ENCODE peak calls at places on chromosome 2, in eight cellular contexts. O is heart left ventricle, W is right lobe of liver, V is lower lobe of right lung, F is fibroblast of pulmonary artery, H is PC-3, J is HCT116, C is heart right ventricle. R is an unnamed sample.
A peak's percentile ranks its signal among the peaks of the same experiment; 100 is the strongest.

GRCh38 chr2:60172801-60173200 is 380.7 kb downstream of the BCL11A start:
- DNase-seq in O (no peak), W (no peak), V (no peak), F (no peak), H (no peak), J (no peak), C (no peak), R (no peak)

GRCh38 chr2:212536385-212537310 is 2.0 kb downstream of the ERBB4 start:
- DNase-seq in O (peak; percentile 51), W (no peak), V (no peak), F (no peak), H (no peak), J (no peak), C (peak; percentile 7), R (no peak)

GRCh38 chr2:216696751-216697560 is 1.6 kb upstream of the IGFBP5 start:
- DNase-seq in O (no peak), W (no peak), V (no peak), F (peak; percentile 53), H (peak; percentile 70), J (peak; percentile 48), C (no peak), R (no peak)

GRCh38 chr2:105329197-105329554 is 359 bp downstream of the TGFBRAP1 start:
- DNase-seq in O (no peak), W (no peak), V (peak; percentile 50), F (no peak), H (no peak), J (no peak), C (no peak), R (peak; percentile 36)

GRCh38 chr2:59395119-59395518 is 1154.0 kb upstream of the FANCL start:
- DNase-seq in O (no peak), W (no peak), V (no peak), F (no peak), H (no peak), J (no peak), C (no peak), R (no peak)

GRCh38 chr2:68466361-68466777 is 725 bp downstream of the FBXO48 start:
- DNase-seq in O (no peak), W (no peak), V (no peak), F (peak; percentile 61), H (peak; percentile 75), J (no peak), C (no peak), R (peak; percentile 21)

GRCh38 chr2:19409001-19409400 is 50.6 kb upstream of the OSR1 start:
- DNase-seq in O (no peak), W (no peak), V (no peak), F (peak; percentile 30), H (no peak), J (no peak), C (no peak), R (no peak)

GRCh38 chr2:73736378-73736777 is 767 bp downstream of the TPRKB start:
- DNase-seq in O (no peak), W (no peak), V (no peak), F (no peak), H (no peak), J (no peak), C (no peak), R (no peak)

GRCh38 chr2:106193491-106193976 is 567 bp downstream of the UXS1 start:
- DNase-seq in O (peak; percentile 67), W (peak; percentile 55), V (peak; percentile 65), F (no peak), H (no peak), J (no peak), C (peak; percentile 30), R (peak; percentile 49)

GRCh38 chr2:235031686-235032373 is 80.0 kb downstream of the SH3BP4 start:
- DNase-seq in O (peak; percentile 19), W (no peak), V (no peak), F (no peak), H (no peak), J (no peak), C (no peak), R (no peak)

GRCh38 chr2:73109796-73110540 is 2.8 kb downstream of the RAB11FIP5 start:
- DNase-seq in O (no peak), W (peak; percentile 37), V (no peak), F (no peak), H (no peak), J (no peak), C (no peak), R (no peak)

GRCh38 chr2:11822746-11823411 is 76.4 kb downstream of the LPIN1 start:
- DNase-seq in O (no peak), W (no peak), V (no peak), F (no peak), H (peak; percentile 63), J (no peak), C (no peak), R (no peak)

GRCh38 chr2:32009479-32010256 is 1.1 kb downstream of the MEMO1 start:
- DNase-seq in O (peak; percentile 76), W (peak; percentile 62), V (peak; percentile 67), F (peak; percentile 21), H (peak; percentile 23), J (no peak), C (peak; percentile 46), R (peak; percentile 66)

DNA sequence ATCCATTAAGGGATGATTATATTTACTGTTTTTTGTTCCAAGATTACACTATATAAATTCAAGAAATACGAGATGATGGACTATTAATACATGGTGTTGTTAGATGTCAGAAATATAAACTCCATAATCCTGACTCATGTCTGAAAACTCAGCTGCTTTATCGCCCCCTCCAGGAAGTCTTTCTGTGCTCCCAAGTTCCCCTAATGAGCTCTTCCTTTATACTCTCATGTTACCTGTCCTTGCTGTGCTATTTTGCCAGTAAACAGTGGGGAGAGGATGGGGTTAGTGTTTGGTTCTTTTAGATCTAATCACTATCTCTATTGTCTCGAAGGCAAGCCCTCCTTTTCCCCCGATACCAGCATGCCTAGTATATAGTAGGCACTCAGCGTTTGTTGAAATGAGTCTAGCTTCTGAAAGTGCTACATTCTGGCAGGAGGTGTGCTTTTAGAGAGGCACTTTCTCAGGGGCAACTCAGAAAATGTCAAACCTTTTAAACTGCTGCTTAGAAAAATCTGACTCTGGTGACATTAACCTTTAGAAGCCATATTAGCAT is 21.4 kb upstream of the BARD1 start:
- DNase-seq in O (no peak), W (no peak), V (no peak), F (peak; percentile 57), H (peak; percentile 52), J (no peak), C (no peak), R (no peak)
- TF ChIP-seq CTCF in O (peak; percentile 30), W (peak; percentile 47), V (peak; percentile 44), F (peak; percentile 65), H (peak; percentile 65), J (peak; percentile 43), C (peak; percentile 55), R (peak; percentile 8)

DNA sequence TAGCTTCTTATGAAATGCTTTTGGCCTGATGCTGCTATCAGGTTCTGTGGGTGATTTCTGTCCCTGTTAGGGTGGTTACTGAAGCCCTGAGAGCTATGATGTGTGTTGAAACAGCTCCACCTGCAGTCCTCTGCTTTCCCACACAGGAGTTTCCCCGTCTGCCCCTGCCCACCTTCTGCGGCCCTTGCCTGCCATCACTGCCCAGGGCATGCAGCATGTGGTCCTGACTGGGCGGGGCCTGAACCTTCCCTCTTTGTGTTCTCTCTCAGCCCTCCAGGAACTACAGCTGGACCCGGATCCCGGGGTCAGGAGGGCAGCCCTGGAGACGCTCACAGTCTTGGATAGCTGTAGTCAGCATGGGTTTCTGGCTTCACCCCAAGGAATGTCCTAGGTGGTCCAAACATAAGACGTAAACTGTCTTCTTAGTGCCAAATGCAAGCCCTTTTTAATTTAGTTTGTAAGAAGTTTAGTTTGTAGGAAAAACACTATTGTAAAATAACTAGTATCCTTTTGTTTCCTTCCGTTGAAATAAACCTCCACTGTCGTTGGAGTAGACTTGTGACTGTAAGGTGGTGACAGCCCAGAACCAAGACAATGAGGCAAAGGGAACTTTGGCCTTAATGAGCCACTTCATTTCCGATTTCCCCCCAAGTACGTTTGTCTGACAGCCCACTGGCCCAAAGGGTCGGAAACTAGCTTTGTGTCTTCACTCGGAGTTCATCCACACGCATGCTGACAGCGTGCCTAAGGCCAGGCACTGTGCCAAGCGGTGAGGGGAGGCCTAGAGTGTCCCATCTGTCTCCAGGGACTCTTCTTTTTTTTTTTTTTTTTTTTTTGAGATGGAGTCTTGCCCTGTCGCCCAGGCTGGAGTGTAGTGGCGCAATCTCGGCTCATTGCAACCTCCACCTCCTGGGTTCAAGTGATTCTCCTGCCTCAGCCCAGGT is 21.2 kb downstream of the HJURP start:
- DNase-seq in O (no peak), W (no peak), V (no peak), F (peak; percentile 78), H (peak; percentile 54), J (peak; percentile 7), C (no peak), R (peak; percentile 34)
- TF ChIP-seq CTCF in O (no peak), W (peak; percentile 46), V (no peak), F (peak; percentile 55), H (peak; percentile 60), J (no peak), C (no peak), R (no peak)

DNA sequence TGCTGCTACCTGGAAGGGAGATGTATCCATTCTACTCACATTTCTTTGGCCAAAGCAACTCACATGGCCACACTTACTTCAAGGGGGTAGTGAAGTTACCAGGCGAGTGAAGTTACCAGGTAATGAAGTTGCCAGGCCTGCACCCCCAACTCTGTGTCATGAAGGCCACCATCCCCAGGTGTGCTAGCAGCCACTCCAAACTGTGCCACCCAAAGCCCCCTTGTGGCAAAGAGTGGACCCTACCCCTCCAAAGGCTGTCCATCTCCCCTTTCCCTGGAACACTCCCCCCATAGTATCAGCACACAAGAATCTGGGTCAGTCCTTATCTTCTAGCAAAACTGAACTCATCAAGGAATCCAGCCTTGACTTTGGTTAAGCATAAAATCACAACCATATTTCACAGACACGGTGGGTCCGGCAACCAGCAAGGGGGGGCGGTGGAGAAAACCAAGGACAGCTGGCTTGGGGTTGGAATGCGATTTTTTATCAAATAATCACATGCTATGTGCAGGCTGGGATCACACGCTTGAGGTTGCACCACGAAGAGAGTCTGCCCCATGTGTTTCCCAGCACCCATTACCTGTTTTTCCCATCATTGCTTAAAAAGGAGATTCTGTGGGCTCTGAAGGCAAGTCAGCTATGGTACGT is 60.9 kb downstream of the ZFP36L2 start:
- DNase-seq in O (no peak), W (no peak), V (no peak), F (no peak), H (no peak), J (no peak), C (no peak), R (no peak)
- TF ChIP-seq CTCF in O (no peak), W (no peak), V (no peak), F (no peak), H (peak; percentile 42), J (peak; percentile 32), C (no peak), R (no peak)

DNA sequence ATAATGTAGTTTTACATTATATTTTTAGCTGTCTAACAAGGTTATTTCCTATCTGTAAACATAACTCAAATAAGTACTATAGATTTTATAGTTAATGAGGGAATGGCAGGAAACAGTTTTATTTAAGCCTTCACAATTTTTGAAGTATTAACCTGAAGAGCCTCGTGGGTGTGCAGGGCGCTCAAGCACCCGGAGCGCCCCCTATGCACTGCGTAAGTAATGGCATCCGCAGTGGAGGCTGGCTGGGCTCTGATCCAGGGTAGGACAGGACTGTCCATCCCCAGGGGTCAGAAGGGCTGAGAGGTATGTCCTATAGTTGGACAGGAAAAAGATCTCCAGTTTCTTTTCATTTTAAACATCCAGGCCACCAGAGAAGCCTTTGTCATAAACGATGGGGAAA is 8.2 kb upstream of the GBX2 start:
- DNase-seq in O (no peak), W (no peak), V (no peak), F (peak; percentile 48), H (peak; percentile 50), J (no peak), C (no peak), R (peak; percentile 68)
- TF ChIP-seq CTCF in O (peak; percentile 11), W (peak; percentile 59), V (peak; percentile 45), F (peak; percentile 67), H (peak; percentile 87), J (peak; percentile 78), C (peak; percentile 52), R (peak; percentile 45)

R was measured in GM20000.